ENCODE peak calls at places on chromosomes 7 and 10, in ten cellular contexts. One of them, this sample, is unnamed.
A peak's percentile ranks its signal among the peaks of the same experiment; 100 is the strongest.

GRCh38 chr10:130769146-130770017 is 542.1 kb downstream of the TCERG1L start:
- DNase-seq in lung: no peak
- DNase-seq in H7: no peak
- DNase-seq in Peyer's patch: peak; percentile 33
- DNase-seq in ovary: no peak
- DNase-seq in stomach: no peak
- DNase-seq in astrocyte: no peak
- DNase-seq in aorta: peak; percentile 66
- DNase-seq in lower lobe of right lung: no peak
- DNase-seq in heart right ventricle: no peak
- DNase-seq in this sample: no peak

GRCh38 chr7:123154231-123154860 is 45.4 kb downstream of the SLC13A1 start:
- DNase-seq in lung: peak; percentile 70
- DNase-seq in H7: peak; percentile 15
- DNase-seq in Peyer's patch: no peak
- DNase-seq in ovary: peak; percentile 30
- DNase-seq in stomach: peak; percentile 80
- DNase-seq in astrocyte: peak; percentile 65
- DNase-seq in aorta: peak; percentile 62
- DNase-seq in lower lobe of right lung: no peak
- DNase-seq in heart right ventricle: peak; percentile 72
- DNase-seq in this sample: no peak

GRCh38 chr7:32658034-32658944 is 163.0 kb downstream of the AVL9 start:
- DNase-seq in lung: no peak
- DNase-seq in H7: no peak
- DNase-seq in Peyer's patch: no peak
- DNase-seq in ovary: no peak
- DNase-seq in stomach: no peak
- DNase-seq in astrocyte: peak; percentile 45
- DNase-seq in aorta: no peak
- DNase-seq in lower lobe of right lung: no peak
- DNase-seq in heart right ventricle: no peak
- DNase-seq in this sample: no peak

GRCh38 chr10:100760726-100761125 is 15.3 kb downstream of the PAX2 start:
- DNase-seq in lung: no peak
- DNase-seq in H7: no peak
- DNase-seq in Peyer's patch: no peak
- DNase-seq in ovary: no peak
- DNase-seq in stomach: no peak
- DNase-seq in astrocyte: no peak
- DNase-seq in aorta: no peak
- DNase-seq in lower lobe of right lung: no peak
- DNase-seq in heart right ventricle: no peak
- DNase-seq in this sample: no peak

GRCh38 chr10:76743169-76743568 is 894.4 kb downstream of the KCNMA1 start:
- DNase-seq in lung: no peak
- DNase-seq in H7: no peak
- DNase-seq in Peyer's patch: no peak
- DNase-seq in ovary: no peak
- DNase-seq in stomach: no peak
- DNase-seq in astrocyte: no peak
- DNase-seq in aorta: no peak
- DNase-seq in lower lobe of right lung: no peak
- DNase-seq in heart right ventricle: no peak
- DNase-seq in this sample: no peak

GRCh38 chr10:68560201-68560915 is at the start of gene TET1:
- DNase-seq in lung: no peak
- DNase-seq in H7: peak; percentile 93
- DNase-seq in Peyer's patch: peak; percentile 49
- DNase-seq in ovary: peak; percentile 47
- DNase-seq in stomach: peak; percentile 46
- DNase-seq in astrocyte: peak; percentile 36
- DNase-seq in aorta: no peak
- DNase-seq in lower lobe of right lung: no peak
- DNase-seq in heart right ventricle: peak; percentile 54
- DNase-seq in this sample: no peak

GRCh38 chr7:73342645-73343044 is 14.7 kb downstream of the FKBP6 start:
- DNase-seq in lung: no peak
- DNase-seq in H7: peak; percentile 81
- DNase-seq in Peyer's patch: no peak
- DNase-seq in ovary: peak; percentile 17
- DNase-seq in stomach: peak; percentile 29
- DNase-seq in astrocyte: peak; percentile 25
- DNase-seq in aorta: no peak
- DNase-seq in lower lobe of right lung: no peak
- DNase-seq in heart right ventricle: peak; percentile 16
- DNase-seq in this sample: no peak

GRCh38 chr7:130961128-130961601 is 227.2 kb upstream of the KLF14 start:
- DNase-seq in lung: no peak
- DNase-seq in H7: no peak
- DNase-seq in Peyer's patch: no peak
- DNase-seq in ovary: no peak
- DNase-seq in stomach: no peak
- DNase-seq in astrocyte: peak; percentile 93
- DNase-seq in aorta: no peak
- DNase-seq in lower lobe of right lung: no peak
- DNase-seq in heart right ventricle: no peak
- DNase-seq in this sample: peak; percentile 50

GRCh38 chr7:106277976-106278375 is 6.8 kb downstream of the NAMPT start:
- DNase-seq in lung: no peak
- DNase-seq in H7: no peak
- DNase-seq in Peyer's patch: no peak
- DNase-seq in ovary: no peak
- DNase-seq in stomach: no peak
- DNase-seq in astrocyte: peak; percentile 72
- DNase-seq in aorta: no peak
- DNase-seq in lower lobe of right lung: no peak
- DNase-seq in heart right ventricle: no peak
- DNase-seq in this sample: no peak

GRCh38 chr10:88243847-88244730 is 339.0 kb downstream of the RNLS start:
- DNase-seq in lung: peak; percentile 42
- DNase-seq in H7: no peak
- DNase-seq in Peyer's patch: peak; percentile 79
- DNase-seq in ovary: peak; percentile 83
- DNase-seq in stomach: peak; percentile 84
- DNase-seq in astrocyte: peak; percentile 81
- DNase-seq in aorta: peak; percentile 78
- DNase-seq in lower lobe of right lung: peak; percentile 46
- DNase-seq in heart right ventricle: peak; percentile 87
- DNase-seq in this sample: no peak

GRCh38 chr10:79488303-79488702 is 24.0 kb upstream of the EIF5AL1 start:
- DNase-seq in lung: peak; percentile 69
- DNase-seq in H7: no peak
- DNase-seq in Peyer's patch: no peak
- DNase-seq in ovary: peak; percentile 72
- DNase-seq in stomach: peak; percentile 36
- DNase-seq in astrocyte: peak; percentile 88
- DNase-seq in aorta: peak; percentile 85
- DNase-seq in lower lobe of right lung: no peak
- DNase-seq in heart right ventricle: peak; percentile 49
- DNase-seq in this sample: no peak

GRCh38 chr7:107090452-107090851 is 45.9 kb downstream of the PRKAR2B start:
- DNase-seq in lung: no peak
- DNase-seq in H7: peak; percentile 25
- DNase-seq in Peyer's patch: no peak
- DNase-seq in ovary: no peak
- DNase-seq in stomach: no peak
- DNase-seq in astrocyte: no peak
- DNase-seq in aorta: no peak
- DNase-seq in lower lobe of right lung: no peak
- DNase-seq in heart right ventricle: no peak
- DNase-seq in this sample: no peak

GRCh38 chr10:102408081-102408727 is 10.4 kb downstream of the PSD start:
- DNase-seq in lung: no peak
- DNase-seq in H7: no peak
- DNase-seq in Peyer's patch: peak; percentile 41
- DNase-seq in ovary: no peak
- DNase-seq in stomach: no peak
- DNase-seq in astrocyte: no peak
- DNase-seq in aorta: no peak
- DNase-seq in lower lobe of right lung: peak; percentile 22
- DNase-seq in heart right ventricle: no peak
- DNase-seq in this sample: no peak

GRCh38 chr7:151744051-151744580 is 132.8 kb downstream of the PRKAG2 start:
- DNase-seq in lung: no peak
- DNase-seq in H7: no peak
- DNase-seq in Peyer's patch: no peak
- DNase-seq in ovary: no peak
- DNase-seq in stomach: no peak
- DNase-seq in astrocyte: no peak
- DNase-seq in aorta: no peak
- DNase-seq in lower lobe of right lung: no peak
- DNase-seq in heart right ventricle: no peak
- DNase-seq in this sample: no peak

GRCh38 chr10:116785867-116786266 is 43.5 kb upstream of the HSPA12A start:
- DNase-seq in lung: no peak
- DNase-seq in H7: no peak
- DNase-seq in Peyer's patch: no peak
- DNase-seq in ovary: no peak
- DNase-seq in stomach: no peak
- DNase-seq in astrocyte: no peak
- DNase-seq in aorta: no peak
- DNase-seq in lower lobe of right lung: no peak
- DNase-seq in heart right ventricle: no peak
- DNase-seq in this sample: no peak

GRCh38 chr10:102602272-102603045 is 41.8 kb upstream of the TRIM8 start:
- DNase-seq in lung: no peak
- DNase-seq in H7: no peak
- DNase-seq in Peyer's patch: no peak
- DNase-seq in ovary: peak; percentile 54
- DNase-seq in stomach: no peak
- DNase-seq in astrocyte: no peak
- DNase-seq in aorta: peak; percentile 70
- DNase-seq in lower lobe of right lung: no peak
- DNase-seq in heart right ventricle: no peak
- DNase-seq in this sample: no peak

GRCh38 chr10:132632851-132633684 is 95.5 kb downstream of the INPP5A start:
- DNase-seq in lung: no peak
- DNase-seq in H7: no peak
- DNase-seq in Peyer's patch: peak; percentile 29
- DNase-seq in ovary: no peak
- DNase-seq in stomach: no peak
- DNase-seq in astrocyte: peak; percentile 76
- DNase-seq in aorta: peak; percentile 77
- DNase-seq in lower lobe of right lung: peak; percentile 33
- DNase-seq in heart right ventricle: no peak
- DNase-seq in this sample: no peak

DNA sequence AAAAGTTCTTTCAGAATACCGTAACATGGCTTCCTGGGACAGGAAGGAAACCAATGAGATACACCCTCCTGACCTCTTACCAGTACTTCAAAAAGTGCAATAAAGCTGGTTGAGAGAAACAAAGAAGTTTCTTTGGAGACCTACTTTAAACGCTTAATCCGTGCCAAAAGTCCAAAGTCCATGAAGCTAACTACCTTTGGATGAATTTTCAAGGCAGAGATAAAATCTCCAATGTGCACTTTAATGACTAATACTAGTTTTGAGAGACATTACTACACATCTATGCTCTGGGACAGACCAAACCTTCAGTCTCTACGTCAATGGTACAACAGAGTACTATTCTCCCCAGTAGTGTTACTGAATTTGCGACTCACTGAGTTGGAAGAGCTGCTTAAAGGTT is 46.1 kb downstream of the UBE2H start:
- DNase-seq in lung: no peak
- DNase-seq in H7: no peak
- DNase-seq in Peyer's patch: no peak
- DNase-seq in ovary: no peak
- DNase-seq in stomach: no peak
- DNase-seq in astrocyte: peak; percentile 87
- DNase-seq in aorta: no peak
- DNase-seq in lower lobe of right lung: no peak
- DNase-seq in heart right ventricle: no peak
- DNase-seq in this sample: no peak
- H3K27me3 ChIP-seq in lung: no peaks in the 10 kb centered on the region
- H3K27me3 ChIP-seq in H7: no peaks in the 10 kb centered on the region
- H3K27me3 ChIP-seq in Peyer's patch: no peaks in the 10 kb centered on the region
- H3K27me3 ChIP-seq in ovary: no peaks in the 10 kb centered on the region
- H3K27me3 ChIP-seq in stomach: no peaks in the 10 kb centered on the region
- H3K27me3 ChIP-seq in astrocyte: no peaks in the 10 kb centered on the region
- H3K27me3 ChIP-seq in aorta: no peaks in the 10 kb centered on the region
- H3K27me3 ChIP-seq in lower lobe of right lung: no peaks in the 10 kb centered on the region
- H3K27me3 ChIP-seq in heart right ventricle: no peaks in the 10 kb centered on the region
- H3K27me3 ChIP-seq in this sample: no peaks in the 10 kb centered on the region

GRCh38 chr7:51043461-51043860 is 260.8 kb upstream of the GRB10 start:
- DNase-seq in lung: no peak
- DNase-seq in H7: no peak
- DNase-seq in Peyer's patch: no peak
- DNase-seq in ovary: no peak
- DNase-seq in stomach: no peak
- DNase-seq in astrocyte: no peak
- DNase-seq in aorta: no peak
- DNase-seq in lower lobe of right lung: no peak
- DNase-seq in heart right ventricle: no peak
- DNase-seq in this sample: no peak
- H3K27me3 ChIP-seq in lung: no peaks in the 10 kb centered on the region
- H3K27me3 ChIP-seq in H7: no peaks in the 10 kb centered on the region
- H3K27me3 ChIP-seq in Peyer's patch: no peaks in the 10 kb centered on the region
- H3K27me3 ChIP-seq in ovary: no peaks in the 10 kb centered on the region
- H3K27me3 ChIP-seq in stomach: no peaks in the 10 kb centered on the region
- H3K27me3 ChIP-seq in astrocyte: peaks cover 17% of the 10 kb centered on the region
- H3K27me3 ChIP-seq in aorta: no peaks in the 10 kb centered on the region
- H3K27me3 ChIP-seq in lower lobe of right lung: no peaks in the 10 kb centered on the region
- H3K27me3 ChIP-seq in heart right ventricle: no peaks in the 10 kb centered on the region
- H3K27me3 ChIP-seq in this sample: no peaks in the 10 kb centered on the region

GRCh38 chr10:99522511-99523250 is 10.1 kb upstream of the NKX2-3 start:
- DNase-seq in lung: no peak
- DNase-seq in H7: peak; percentile 89
- DNase-seq in Peyer's patch: peak; percentile 57
- DNase-seq in ovary: no peak
- DNase-seq in stomach: no peak
- DNase-seq in astrocyte: no peak
- DNase-seq in aorta: no peak
- DNase-seq in lower lobe of right lung: no peak
- DNase-seq in heart right ventricle: no peak
- DNase-seq in this sample: no peak
- H3K27me3 ChIP-seq in lung: peaks cover 29% of the 10 kb centered on the region
- H3K27me3 ChIP-seq in H7: peaks cover 98% of the 10 kb centered on the region
- H3K27me3 ChIP-seq in Peyer's patch: peaks cover 5% of the 10 kb centered on the region
- H3K27me3 ChIP-seq in ovary: peaks cover 3% of the 10 kb centered on the region
- H3K27me3 ChIP-seq in stomach: peaks cover 85% of the 10 kb centered on the region
- H3K27me3 ChIP-seq in astrocyte: peaks cover 85% of the 10 kb centered on the region
- H3K27me3 ChIP-seq in aorta: no peaks in the 10 kb centered on the region
- H3K27me3 ChIP-seq in lower lobe of right lung: peaks cover 96% of the 10 kb centered on the region
- H3K27me3 ChIP-seq in heart right ventricle: peaks cover 94% of the 10 kb centered on the region
- H3K27me3 ChIP-seq in this sample: peaks cover 76% of the 10 kb centered on the region

DNA sequence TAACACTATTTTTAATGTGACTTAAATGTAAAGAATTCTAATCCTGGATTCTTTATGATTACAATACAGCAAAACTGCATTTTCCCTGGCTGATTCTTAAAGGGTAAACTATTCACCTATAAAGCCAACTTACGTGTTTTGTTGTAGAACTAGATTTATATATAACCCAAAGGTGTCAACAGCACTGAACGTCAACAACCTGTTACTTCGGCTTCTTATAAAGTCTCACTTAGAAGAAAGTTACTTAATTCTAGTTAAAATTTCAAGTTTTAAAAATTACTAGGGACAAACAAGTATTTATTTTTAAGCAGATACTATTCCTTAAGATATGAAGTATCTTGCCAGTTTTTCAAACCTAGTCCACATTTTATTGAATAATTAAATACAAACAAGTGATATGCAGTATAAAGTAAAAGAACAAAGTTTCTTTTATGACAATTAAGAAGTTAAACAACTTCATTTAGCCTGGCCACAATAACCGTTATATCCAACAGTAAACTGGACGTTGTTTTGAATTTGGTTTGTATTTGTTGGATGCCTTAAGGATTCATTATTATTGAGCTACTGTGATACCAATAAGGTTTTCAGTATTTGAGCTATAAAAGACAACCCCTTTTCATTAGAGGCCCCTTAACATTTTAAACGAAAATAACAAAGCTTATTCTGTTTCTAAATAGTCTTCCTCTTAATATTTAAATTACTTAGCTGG is 83.2 kb downstream of the SNX10 start:
- DNase-seq in lung: no peak
- DNase-seq in H7: no peak
- DNase-seq in Peyer's patch: no peak
- DNase-seq in ovary: no peak
- DNase-seq in stomach: no peak
- DNase-seq in astrocyte: no peak
- DNase-seq in aorta: no peak
- DNase-seq in lower lobe of right lung: no peak
- DNase-seq in heart right ventricle: no peak
- DNase-seq in this sample: no peak
- H3K27me3 ChIP-seq in lung: no peaks in the 10 kb centered on the region
- H3K27me3 ChIP-seq in H7: no peaks in the 10 kb centered on the region
- H3K27me3 ChIP-seq in Peyer's patch: peaks cover 11% of the 10 kb centered on the region
- H3K27me3 ChIP-seq in ovary: peaks cover 4% of the 10 kb centered on the region
- H3K27me3 ChIP-seq in stomach: peaks cover 48% of the 10 kb centered on the region
- H3K27me3 ChIP-seq in astrocyte: peaks cover 59% of the 10 kb centered on the region
- H3K27me3 ChIP-seq in aorta: no peaks in the 10 kb centered on the region
- H3K27me3 ChIP-seq in lower lobe of right lung: peaks cover 52% of the 10 kb centered on the region
- H3K27me3 ChIP-seq in heart right ventricle: peaks cover 96% of the 10 kb centered on the region
- H3K27me3 ChIP-seq in this sample: peaks cover 31% of the 10 kb centered on the region